ENCODE peak calls at places on chromosomes 2 and 18, in ten cellular contexts. Y is pancreas, W is gastrocnemius medialis, M is right atrium auricular region, T is choroid plexus epithelial cell, N is H9, A is adrenal gland, S is GM10248, J is lung, I is fibroblast of lung. R is an unnamed sample.

GRCh38 chr2:239830718-239831271 is 194.3 kb downstream of the NDUFA10 start:
- DNase-seq in J (peak; percentile 21), Y (no peak), M (peak; percentile 55), I (no peak), A (no peak), T (no peak), N (peak; percentile 19), W (no peak), S (no peak), R (peak; percentile 3)

GRCh38 chr2:16316456-16317210 is 349.0 kb downstream of the CYRIA start:
- DNase-seq in T (no peak), I (no peak), Y (no peak), A (no peak), S (no peak), J (no peak), W (no peak), M (no peak), N (no peak), R (no peak)

GRCh38 chr2:229434131-229434530 is 163.0 kb upstream of the PID1 start:
- DNase-seq in N (no peak), W (no peak), A (peak; percentile 19), I (no peak), Y (no peak), J (no peak), M (no peak), T (peak; percentile 39), S (no peak), R (no peak)

GRCh38 chr2:74747411-74748080 is 86.4 kb upstream of the HK2 start:
- DNase-seq in S (no peak), I (peak; percentile 77), J (no peak), W (no peak), A (peak; percentile 57), T (peak; percentile 34), N (no peak), Y (no peak), M (no peak), R (no peak)

GRCh38 chr2:169799555-169799954 is 884 bp downstream of the SSB start:
- DNase-seq in N (no peak), I (no peak), A (no peak), W (no peak), J (no peak), S (no peak), T (peak; percentile 35), Y (no peak), M (no peak), R (no peak)

GRCh38 chr18:31581498-31582197 is 10.0 kb upstream of the TTR start:
- DNase-seq in I (peak; percentile 4), J (no peak), T (peak; percentile 36), W (no peak), Y (no peak), M (no peak), N (no peak), A (peak; percentile 18), S (no peak), R (no peak)

GRCh38 chr2:167264380-167264779 is 376.1 kb downstream of the XIRP2 start:
- DNase-seq in S (no peak), N (peak; percentile 54), Y (no peak), J (no peak), T (peak; percentile 47), I (peak; percentile 38), A (peak; percentile 5), W (peak; percentile 25), M (no peak), R (no peak)

GRCh38 chr2:19488009-19488691 is 129.7 kb upstream of the OSR1 start:
- DNase-seq in A (no peak), S (no peak), Y (no peak), T (peak; percentile 60), I (peak; percentile 71), W (no peak), J (no peak), M (no peak), N (no peak), R (no peak)

GRCh38 chr2:193841389-193842150 is 1646.8 kb upstream of the TMEFF2 start:
- DNase-seq in A (no peak), W (no peak), S (no peak), M (no peak), J (no peak), Y (no peak), N (no peak), I (no peak), T (peak; percentile 79), R (no peak)

GRCh38 chr2:186459009-186459408 is 27.1 kb upstream of the ZC3H15 start:
- DNase-seq in W (no peak), Y (no peak), T (peak; percentile 55), N (no peak), I (peak; percentile 42), J (no peak), M (no peak), A (no peak), S (no peak), R (no peak)

GRCh38 chr18:51255694-51256093 is 58.2 kb upstream of the MEX3C start:
- DNase-seq in J (no peak), S (no peak), W (no peak), A (no peak), N (no peak), M (no peak), Y (no peak), T (peak; percentile 81), I (no peak), R (peak; percentile 8)

GRCh38 chr2:234110219-234110618 is 59.7 kb downstream of the SPP2 start:
- DNase-seq in W (no peak), I (no peak), M (no peak), N (no peak), J (no peak), A (no peak), Y (no peak), T (no peak), S (no peak), R (no peak)
- TF ChIP-seq CTCF in W (no peak), I (no peak), M (no peak), N (no peak), J (no peak), A (no peak), Y (no peak), T (no peak), S (no peak), R (no peak)

GRCh38 chr2:72117029-72117428 is 30.6 kb downstream of the CYP26B1 start:
- DNase-seq in S (no peak), A (no peak), N (no peak), I (no peak), T (no peak), Y (no peak), M (peak; percentile 52), W (no peak), J (peak; percentile 10), R (no peak)

GRCh38 chr2:72117718-72118117 is 29.9 kb downstream of the CYP26B1 start:
- DNase-seq in S (no peak), Y (no peak), N (no peak), A (no peak), W (no peak), J (no peak), I (no peak), T (no peak), M (no peak), R (no peak)

GRCh38 chr2:72115361-72116080 is 32.1 kb downstream of the CYP26B1 start:
- DNase-seq in T (peak; percentile 83), Y (peak; percentile 47), M (peak; percentile 83), J (peak; percentile 53), W (no peak), I (peak; percentile 82), A (peak; percentile 59), N (peak; percentile 72), S (no peak), R (peak; percentile 87)

GRCh38 chr2:72114693-72115051 is 33.0 kb downstream of the CYP26B1 start:
- DNase-seq in A (no peak), N (no peak), M (peak; percentile 50), T (no peak), J (peak; percentile 21), Y (no peak), I (no peak), S (no peak), W (no peak), R (no peak)

GRCh38 chr2:72116081-72116533 is 31.6 kb downstream of the CYP26B1 start:
- DNase-seq in N (peak; percentile 71), A (no peak), M (no peak), W (no peak), I (no peak), Y (no peak), J (no peak), T (peak; percentile 9), S (no peak), R (no peak)
- TF ChIP-seq CTCF in N (peak; percentile 55), A (no peak), M (no peak), W (no peak), I (no peak), Y (no peak), J (no peak), T (peak; percentile 56), S (no peak), R (no peak)

DNA sequence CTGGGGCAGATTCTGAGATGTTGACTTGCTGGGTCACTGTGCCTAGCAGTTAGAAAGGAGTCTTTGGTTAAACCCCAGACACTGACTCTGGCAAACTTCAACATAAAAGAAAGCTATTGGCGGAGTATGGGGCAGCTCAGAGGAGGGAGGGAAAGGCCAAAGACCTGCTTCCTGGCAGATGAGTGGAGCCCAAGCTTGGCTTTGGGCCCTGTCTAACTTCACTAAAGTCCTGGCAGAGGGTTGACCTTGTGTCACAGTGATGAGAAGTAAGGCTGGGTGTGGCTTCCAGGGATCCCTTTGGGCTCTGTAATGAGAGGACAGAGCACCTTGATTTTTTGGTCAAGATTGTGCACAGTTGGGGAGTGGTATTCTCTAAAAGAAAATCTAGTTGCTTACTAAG is 129.8 kb upstream of the SEC11C start:
- DNase-seq in M (no peak), S (no peak), W (no peak), I (no peak), T (no peak), Y (no peak), J (no peak), A (no peak), N (no peak), R (no peak)
- TF ChIP-seq CTCF in M (no peak), S (no peak), W (no peak), I (no peak), T (no peak), Y (no peak), J (no peak), A (no peak), N (no peak), R (no peak)

GRCh38 chr2:234147335-234147861 is 96.9 kb downstream of the SPP2 start:
- DNase-seq in I (no peak), S (no peak), W (no peak), N (no peak), M (no peak), Y (no peak), T (no peak), J (no peak), A (no peak), R (no peak)

GRCh38 chr2:234142530-234142929 is 92.0 kb downstream of the SPP2 start:
- DNase-seq in N (no peak), J (no peak), M (no peak), I (no peak), Y (no peak), T (no peak), S (no peak), W (no peak), A (no peak), R (no peak)

GRCh38 chr2:234145057-234145456 is 94.6 kb downstream of the SPP2 start:
- DNase-seq in J (no peak), I (no peak), M (no peak), Y (no peak), T (no peak), S (no peak), N (no peak), A (no peak), W (no peak), R (no peak)

GRCh38 chr2:234145511-234145910 is 95.0 kb downstream of the SPP2 start:
- DNase-seq in I (no peak), J (no peak), Y (no peak), N (no peak), W (no peak), A (no peak), T (no peak), M (no peak), S (no peak), R (no peak)

GRCh38 chr2:234146087-234146826 is 95.8 kb downstream of the SPP2 start:
- DNase-seq in J (no peak), N (no peak), A (peak; percentile 23), T (peak; percentile 78), M (no peak), I (peak; percentile 75), Y (no peak), W (no peak), S (no peak), R (no peak)
- TF ChIP-seq CTCF in J (no peak), N (no peak), A (no peak), T (peak; percentile 16), M (no peak), I (no peak), Y (no peak), W (no peak), S (no peak), R (no peak)

R was measured in prostate gland.